ENCODE peak calls at places on chromosomes 4 and X, in five cellular contexts. H is heart right ventricle, E is NCI-H1105 treated with DMSO at 0.1 percent for 48 hours, L is RCC 7860, I is right lobe of liver. U is an unnamed sample.

GRCh38 chrX:39855748-39856129 is 242.0 kb downstream of the BCOR start:
- DNase-seq in E (peak), I (no peak), H (no peak), L (peak), U (no peak)

GRCh38 chrX:119477812-119478232 is 9.6 kb downstream of the SLC25A5 start:
- DNase-seq in L (peak), I (peak), E (no peak), H (no peak), U (no peak)

GRCh38 chr4:3443750-3444309 is 2.1 kb downstream of the HGFAC start:
- DNase-seq in E (no peak), L (no peak), H (no peak), I (peak), U (no peak)

GRCh38 chr4:54959656-54960055 is 165.7 kb downstream of the KDR start:
- DNase-seq in I (no peak), H (no peak), E (no peak), L (no peak), U (no peak)

GRCh38 chrX:41334866-41335589 is 1.1 kb downstream of the DDX3X start:
- DNase-seq in I (peak), E (peak), H (peak), L (peak), U (peak)

GRCh38 chr4:8113611-8114343 is 44.8 kb downstream of the ABLIM2 start:
- DNase-seq in H (no peak), E (no peak), L (no peak), I (no peak), U (no peak)

GRCh38 chrX:150845091-150845490 is 53.4 kb downstream of the CD99L2 start:
- DNase-seq in E (no peak), H (no peak), L (no peak), I (no peak), U (no peak)

GRCh38 chr4:144903953-144904711 is 193.9 kb downstream of the ANAPC10 start:
- DNase-seq in H (no peak), E (no peak), L (no peak), I (no peak), U (no peak)

GRCh38 chr4:152316969-152317368 is 218.9 kb downstream of the FBXW7 start:
- DNase-seq in I (no peak), H (no peak), L (no peak), E (peak), U (no peak)

GRCh38 chr4:168981460-168981859 is 28.6 kb downstream of the CBR4 start:
- DNase-seq in L (no peak), E (no peak), I (no peak), H (no peak), U (no peak)

GRCh38 chr4:177554966-177555574 is 112.8 kb upstream of the AGA start:
- DNase-seq in H (peak), E (no peak), I (no peak), L (no peak), U (no peak)

GRCh38 chr4:150268444-150268843 is 190.2 kb downstream of the DCLK2 start:
- DNase-seq in E (no peak), L (no peak), H (no peak), I (no peak), U (no peak)

GRCh38 chr4:2290974-2291704 is 29.2 kb upstream of the MXD4 start:
- DNase-seq in E (no peak), I (no peak), H (no peak), L (no peak), U (peak)

GRCh38 chrX:68830486-68831404 is 1.9 kb downstream of the EFNB1 start:
- DNase-seq in H (no peak), L (no peak), E (no peak), I (no peak), U (no peak)

GRCh38 chrX:23855569-23855968 is 52.2 kb downstream of the APOO start:
- DNase-seq in E (no peak), H (no peak), I (no peak), L (no peak), U (no peak)

GRCh38 chr4:30714408-30715031 is 5.6 kb upstream of the PCDH7 start:
- DNase-seq in L (no peak), H (peak), I (no peak), E (peak), U (no peak)

GRCh38 chr4:149409186-149410056 is 406.2 kb downstream of the IQCM start:
- DNase-seq in E (no peak), L (peak), H (peak), I (peak), U (no peak)

GRCh38 chrX:41025926-41026325 is 59.3 kb upstream of the USP9X start:
- DNase-seq in H (no peak), I (no peak), E (no peak), L (no peak), U (no peak)

GRCh38 chr4:118335316-118335715 is 17.5 kb downstream of the PRSS12 start:
- DNase-seq in L (no peak), I (no peak), E (no peak), H (no peak), U (no peak)

GRCh38 chr4:186852964-186853391 is 129.3 kb upstream of the FAT1 start:
- DNase-seq in L (no peak), H (no peak), I (no peak), E (no peak), U (no peak)

GRCh38 chr4:169270156-169270809 is 473 bp downstream of the SH3RF1 start:
- DNase-seq in I (peak), L (no peak), E (peak), H (peak), U (peak)

U was measured in upper lobe of right lung.